ENCODE peak calls at places on chromosomes 11 and 22, in ten cellular contexts. D is IMR-90, E is endothelial cell of umbilical vein, T is Peyer's patch, N is GM12878, Z is body of pancreas, S is transverse colon, M is ovary, I is adrenal gland, O is stomach. L is an unnamed sample.

GRCh38 chr11:565921-566509 is 5.2 kb downstream of the RASSF7 start:
- DNase-seq in D (no peak), E (no peak), T (no peak), N (no peak), Z (no peak), S (no peak), M (no peak), I (no peak), O (no peak), L (no peak)

GRCh38 chr11:5071815-5072214 is 2.4 kb downstream of the OR52E1 start:
- DNase-seq in D (no peak), E (no peak), T (no peak), N (no peak), Z (no peak), S (no peak), M (no peak), I (no peak), O (no peak), L (no peak)

GRCh38 chr22:49270595-49271368 is 556.9 kb downstream of the BRD1 start:
- DNase-seq in D (no peak), E (no peak), T (no peak), N (no peak), Z (no peak), S (no peak), M (no peak), I (peak), O (peak), L (no peak)

GRCh38 chr11:17593466-17594245 is 46.6 kb downstream of the OTOG start:
- DNase-seq in D (no peak), E (no peak), T (no peak), N (no peak), Z (no peak), S (no peak), M (no peak), I (peak), O (no peak), L (no peak)

GRCh38 chr11:132604446-132604845 is 927.9 kb downstream of the OPCML start:
- DNase-seq in D (peak), E (no peak), T (no peak), N (no peak), Z (no peak), S (no peak), M (no peak), I (no peak), O (no peak), L (no peak)

GRCh38 chr11:74870485-74870884 is 78.4 kb downstream of the XRRA1 start:
- DNase-seq in D (peak), E (peak), T (no peak), N (no peak), Z (no peak), S (no peak), M (no peak), I (no peak), O (no peak), L (peak)

GRCh38 chr11:122671270-122671906 is 15.9 kb downstream of the UBASH3B start:
- DNase-seq in D (peak), E (no peak), T (no peak), N (no peak), Z (no peak), S (no peak), M (no peak), I (no peak), O (no peak), L (no peak)

GRCh38 chr11:94794287-94795168 is 26.4 kb downstream of the AMOTL1 start:
- DNase-seq in D (peak), E (peak), T (no peak), N (no peak), Z (peak), S (no peak), M (peak), I (peak), O (peak), L (peak)

DNA sequence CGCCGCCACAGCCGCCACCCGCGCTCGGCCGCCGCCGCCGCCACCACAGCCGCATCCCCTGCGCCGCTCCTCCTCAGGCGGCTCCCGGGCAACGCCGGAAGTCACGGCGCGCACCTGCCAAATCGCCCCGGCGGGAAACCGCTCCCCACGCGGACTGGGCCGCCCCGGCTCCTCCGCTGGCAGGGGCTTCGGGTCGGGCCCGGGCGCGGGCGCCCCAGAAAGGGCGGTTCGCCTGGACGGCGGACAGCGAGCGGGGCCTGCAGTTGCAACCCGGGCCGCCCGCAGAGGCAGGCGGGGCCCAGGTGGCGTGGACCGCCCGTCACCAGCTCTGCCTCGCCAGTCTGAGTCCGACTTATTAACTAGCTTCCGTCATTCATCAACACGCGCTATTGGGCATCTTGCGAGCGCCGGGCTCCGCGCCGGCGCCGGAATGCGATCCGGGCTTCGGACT is at the start of gene HIRA:
- DNase-seq in D (peak), E (peak), T (peak), N (no peak), Z (peak), S (peak), M (peak), I (peak), O (peak), L (peak)
- TF ChIP-seq POLR2A in D (no peak), E (no peak), T (no peak), N (no peak), Z (no peak), S (no peak), M (no peak), I (no peak), O (no peak), L (peak)

GRCh38 chr22:50474711-50475651 is at the start of gene SBF1:
- DNase-seq in D (peak), E (peak), T (peak), N (peak), Z (peak), S (peak), M (peak), I (peak), O (peak), L (peak)

GRCh38 chr22:50473088-50473487 is 1.7 kb downstream of the SBF1 start:
- DNase-seq in D (no peak), E (no peak), T (no peak), N (no peak), Z (no peak), S (peak), M (no peak), I (no peak), O (no peak), L (no peak)

GRCh38 chr22:50471962-50472361 is 2.9 kb downstream of the SBF1 start:
- DNase-seq in D (no peak), E (no peak), T (no peak), N (no peak), Z (no peak), S (no peak), M (no peak), I (no peak), O (no peak), L (no peak)

GRCh38 chr22:50475652-50476002 is 792 bp upstream of the SBF1 start:
- DNase-seq in D (no peak), E (no peak), T (no peak), N (no peak), Z (no peak), S (no peak), M (no peak), I (no peak), O (no peak), L (no peak)

DNA sequence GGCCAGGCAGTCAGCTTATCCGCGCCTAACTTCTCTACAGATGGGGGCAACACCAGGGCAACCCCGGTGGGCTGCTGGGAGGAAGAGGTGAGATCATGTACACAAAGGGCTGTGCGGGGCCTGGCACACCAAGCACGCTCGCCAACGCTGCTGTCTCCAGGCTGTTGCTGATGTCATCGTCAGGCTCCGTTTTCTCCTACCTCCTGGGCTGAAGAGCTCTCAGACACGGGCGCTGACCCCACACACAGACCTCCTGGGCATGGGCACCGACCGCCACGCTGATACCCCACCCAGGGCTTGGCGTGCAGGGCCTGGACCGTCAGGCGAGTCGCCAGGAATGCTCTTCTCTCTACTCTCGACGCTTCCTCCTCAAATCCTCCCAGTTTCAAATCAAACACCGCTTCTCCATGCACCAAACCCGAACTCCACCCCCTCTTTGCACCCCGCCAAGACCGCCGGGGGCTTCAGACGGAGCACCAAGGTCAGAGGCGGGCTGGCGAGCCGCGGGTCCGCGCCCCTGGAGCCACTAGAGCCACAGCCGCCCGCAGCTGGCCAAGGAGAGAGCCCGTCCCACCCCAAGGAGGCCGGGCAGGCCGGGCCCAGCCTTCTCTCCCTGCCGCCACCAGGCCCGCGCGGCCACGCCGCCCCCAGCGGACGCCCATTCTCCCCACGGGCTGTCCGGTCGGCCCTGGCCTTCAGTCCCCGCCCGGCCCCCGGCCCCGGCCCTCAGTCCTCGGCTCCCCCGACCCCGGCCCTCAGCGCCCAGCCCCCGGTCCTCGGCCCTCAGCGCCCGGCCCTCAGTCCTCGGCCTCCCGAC is 772 bp downstream of the SBF1 start:
- DNase-seq in D (peak), E (peak), T (peak), N (no peak), Z (peak), S (peak), M (no peak), I (peak), O (peak), L (no peak)
- TF ChIP-seq POLR2A in D (peak), E (no peak), T (no peak), N (peak), Z (peak), S (peak), M (no peak), I (no peak), O (no peak), L (no peak)

GRCh38 chr22:20116951-20117645 is at the start of gene TRMT2A:
- DNase-seq in D (peak), E (peak), T (peak), N (peak), Z (peak), S (peak), M (peak), I (peak), O (peak), L (peak)
- TF ChIP-seq POLR2A in D (peak), E (no peak), T (peak), N (peak), Z (peak), S (peak), M (peak), I (peak), O (no peak), L (peak)

GRCh38 chr11:62458212-62459002 is 39.6 kb downstream of the SCGB1A1 start:
- DNase-seq in D (peak), E (no peak), T (no peak), N (no peak), Z (no peak), S (no peak), M (no peak), I (no peak), O (no peak), L (no peak)
- TF ChIP-seq POLR2A in D (no peak), E (no peak), T (no peak), N (no peak), Z (no peak), S (no peak), M (no peak), I (no peak), O (no peak), L (no peak)

L was measured in H54.